ENCODE peak calls at places on chromosome 15, in ten cellular contexts. M is aorta, T is cardiac muscle cell, D is OCI-LY7, B is neuronal stem cell, P is IMR-90, N is uterus, K is iPS DF 6.9, O is psoas muscle, G is GM23248. A is an unnamed sample. For H3K4me1, the result is how much of the 10 kb centered on the place peaks cover.

GRCh38 chr15:70863450-70864218 is 9.7 kb upstream of the LARP6 start:
- DNase-seq in O (no peak), K (no peak), N (no peak), B (no peak), D (no peak), P (peak), G (peak), M (no peak), T (no peak), A (no peak)

GRCh38 chr15:101550124-101550523 is 60.6 kb upstream of the PCSK6 start:
- DNase-seq in P (no peak), M (no peak), T (no peak), K (no peak), O (no peak), N (no peak), G (no peak), B (no peak), D (no peak), A (no peak)

GRCh38 chr15:29888651-29889050 is 66.4 kb upstream of the TJP1 start:
- DNase-seq in K (no peak), P (peak), G (peak), M (no peak), B (no peak), T (peak), O (no peak), D (no peak), N (no peak), A (no peak)

GRCh38 chr15:63836579-63836978 is 2.8 kb upstream of the HERC1 start:
- DNase-seq in N (no peak), P (no peak), O (no peak), K (no peak), G (peak), D (no peak), T (no peak), M (no peak), B (no peak), A (no peak)

GRCh38 chr15:32730677-32731654 is 13.2 kb downstream of the GREM1 start:
- DNase-seq in T (peak), O (no peak), N (no peak), G (peak), P (no peak), M (peak), B (peak), K (no peak), D (no peak), A (no peak)

GRCh38 chr15:48493084-48493762 is 152.3 kb downstream of the FBN1 start:
- DNase-seq in D (no peak), M (no peak), N (peak), B (no peak), T (no peak), K (no peak), G (peak), P (peak), O (no peak), A (no peak)

GRCh38 chr15:78405336-78405924 is 32.6 kb upstream of the IREB2 start:
- DNase-seq in O (no peak), N (no peak), G (no peak), B (no peak), P (no peak), K (no peak), D (no peak), M (peak), T (no peak), A (no peak)

GRCh38 chr15:35958021-35958420 is 412.1 kb upstream of the DPH6 start:
- DNase-seq in B (no peak), M (no peak), T (no peak), D (no peak), G (no peak), N (no peak), K (no peak), P (peak), O (no peak), A (no peak)

GRCh38 chr15:75449585-75450306 is 1.7 kb downstream of the SIN3A start:
- DNase-seq in B (no peak), N (no peak), O (no peak), M (no peak), D (no peak), T (no peak), G (peak), P (no peak), K (no peak), A (no peak)

GRCh38 chr15:59247364-59247763 is 40.7 kb downstream of the LDHAL6B start:
- DNase-seq in G (peak), T (peak), D (peak), N (no peak), O (peak), M (no peak), K (peak), B (peak), P (peak), A (peak)

GRCh38 chr15:68599560-68600071 is 20.8 kb downstream of the CORO2B start:
- DNase-seq in D (peak), M (no peak), T (peak), P (peak), G (peak), N (no peak), B (peak), K (peak), O (peak), A (no peak)

GRCh38 chr15:91021516-91022074 is 799 bp downstream of the VPS33B start:
- DNase-seq in O (no peak), M (no peak), G (peak), N (no peak), B (no peak), D (peak), T (no peak), P (peak), K (no peak), A (peak)

GRCh38 chr15:101113114-101114005 is 138.5 kb downstream of the CHSY1 start:
- DNase-seq in D (no peak), O (no peak), T (no peak), P (no peak), M (peak), G (no peak), B (no peak), K (no peak), N (no peak), A (no peak)

GRCh38 chr15:60362318-60363023 is 35.3 kb downstream of the ANXA2 start:
- DNase-seq in T (no peak), O (no peak), M (no peak), D (no peak), K (no peak), N (no peak), G (peak), P (peak), B (no peak), A (peak)

GRCh38 chr15:74238984-74239645 is 3.0 kb downstream of the CCDC33 start:
- DNase-seq in B (no peak), D (no peak), P (no peak), M (no peak), T (no peak), K (no peak), O (no peak), N (no peak), G (no peak), A (no peak)

GRCh38 chr15:85616549-85616948 is 178.2 kb downstream of the KLHL25 start:
- DNase-seq in P (no peak), O (no peak), N (no peak), M (no peak), B (no peak), K (no peak), G (peak), D (no peak), T (no peak), A (no peak)

GRCh38 chr15:67145710-67146109 is 80.3 kb downstream of the SMAD3 start:
- DNase-seq in N (peak), P (no peak), K (no peak), M (no peak), O (no peak), D (no peak), B (no peak), T (no peak), G (no peak), A (no peak)

GRCh38 chr15:80789296-80789695 is 10.1 kb downstream of the CEMIP start:
- DNase-seq in K (no peak), B (no peak), D (no peak), M (no peak), T (no peak), O (no peak), P (peak), N (no peak), G (peak), A (no peak)

GRCh38 chr15:63044645-63045437 is 2.3 kb downstream of the TPM1 start:
- DNase-seq in P (peak), K (no peak), M (peak), O (peak), T (peak), G (peak), D (no peak), N (peak), B (peak), A (no peak)

GRCh38 chr15:75714195-75714594 is 1.5 kb upstream of the CSPG4 start:
- DNase-seq in N (no peak), D (no peak), K (no peak), M (no peak), O (no peak), B (no peak), T (no peak), P (no peak), G (no peak), A (no peak)

GRCh38 chr15:40660686-40661085 is 34.3 kb upstream of the RAD51 start:
- DNase-seq in P (no peak), M (no peak), D (no peak), G (peak), B (no peak), O (no peak), T (no peak), N (no peak), K (no peak), A (no peak)

GRCh38 chr15:45456212-45457106 is 66.1 kb downstream of the SLC30A4 start:
- DNase-seq in P (peak), D (no peak), T (no peak), M (no peak), O (no peak), K (no peak), N (peak), B (no peak), G (peak), A (peak)

GRCh38 chr15:70795311-70795665 is 31.9 kb upstream of the UACA start:
- DNase-seq in N (no peak), B (no peak), O (no peak), G (peak), K (no peak), T (no peak), D (no peak), P (peak), M (no peak), A (no peak)

GRCh38 chr15:101024111-101024695 is 105.0 kb downstream of the LRRK1 start:
- DNase-seq in T (no peak), D (no peak), B (no peak), N (peak), M (peak), G (peak), O (no peak), P (peak), K (no peak), A (no peak)

GRCh38 chr15:47622058-47622457 is 95.2 kb upstream of the SEMA6D start:
- DNase-seq in K (no peak), N (no peak), P (no peak), T (no peak), B (no peak), D (no peak), G (no peak), M (no peak), O (no peak), A (no peak)

GRCh38 chr15:78050851-78051250 is 26.7 kb downstream of the TBC1D2B start:
- DNase-seq in N (no peak), P (no peak), G (peak), K (no peak), T (peak), D (no peak), M (no peak), O (no peak), B (no peak), A (peak)

GRCh38 chr15:68403161-68403941 is 28.6 kb downstream of the ITGA11 start:
- DNase-seq in K (no peak), G (no peak), M (no peak), N (peak), T (no peak), P (no peak), O (no peak), B (no peak), D (no peak), A (no peak)

GRCh38 chr15:76162784-76163428 is 103.1 kb downstream of the TMEM266 start:
- DNase-seq in T (no peak), G (no peak), M (no peak), B (no peak), N (no peak), P (no peak), O (no peak), K (no peak), D (no peak), A (no peak)

GRCh38 chr15:50280271-50280670 is 14.7 kb upstream of the HDC start:
- DNase-seq in T (no peak), K (no peak), N (no peak), O (no peak), B (no peak), P (no peak), G (no peak), D (no peak), M (no peak), A (no peak)

GRCh38 chr15:29045717-29046116 is 159.9 kb downstream of the APBA2 start:
- DNase-seq in O (no peak), T (no peak), D (no peak), N (no peak), K (no peak), G (peak), P (peak), B (no peak), M (no peak), A (no peak)

GRCh38 chr15:83747050-83747717 is 93.3 kb downstream of the ADAMTSL3 start:
- DNase-seq in N (peak), G (peak), B (no peak), T (no peak), M (no peak), O (no peak), D (no peak), K (no peak), P (peak), A (no peak)

GRCh38 chr15:63234479-63234878 is 42.9 kb upstream of the APH1B start:
- DNase-seq in D (no peak), T (no peak), M (peak), K (no peak), O (peak), P (peak), B (no peak), G (peak), N (peak), A (no peak)

GRCh38 chr15:32877201-32877600 is 159.4 kb downstream of the GREM1 start:
- DNase-seq in K (no peak), O (no peak), N (no peak), B (no peak), T (no peak), P (no peak), D (no peak), G (no peak), M (no peak), A (no peak)

GRCh38 chr15:57235865-57236264 is 140.4 kb upstream of the CGNL1 start:
- DNase-seq in P (peak), B (peak), T (peak), D (no peak), M (no peak), N (no peak), K (no peak), G (peak), O (no peak), A (no peak)

DNA sequence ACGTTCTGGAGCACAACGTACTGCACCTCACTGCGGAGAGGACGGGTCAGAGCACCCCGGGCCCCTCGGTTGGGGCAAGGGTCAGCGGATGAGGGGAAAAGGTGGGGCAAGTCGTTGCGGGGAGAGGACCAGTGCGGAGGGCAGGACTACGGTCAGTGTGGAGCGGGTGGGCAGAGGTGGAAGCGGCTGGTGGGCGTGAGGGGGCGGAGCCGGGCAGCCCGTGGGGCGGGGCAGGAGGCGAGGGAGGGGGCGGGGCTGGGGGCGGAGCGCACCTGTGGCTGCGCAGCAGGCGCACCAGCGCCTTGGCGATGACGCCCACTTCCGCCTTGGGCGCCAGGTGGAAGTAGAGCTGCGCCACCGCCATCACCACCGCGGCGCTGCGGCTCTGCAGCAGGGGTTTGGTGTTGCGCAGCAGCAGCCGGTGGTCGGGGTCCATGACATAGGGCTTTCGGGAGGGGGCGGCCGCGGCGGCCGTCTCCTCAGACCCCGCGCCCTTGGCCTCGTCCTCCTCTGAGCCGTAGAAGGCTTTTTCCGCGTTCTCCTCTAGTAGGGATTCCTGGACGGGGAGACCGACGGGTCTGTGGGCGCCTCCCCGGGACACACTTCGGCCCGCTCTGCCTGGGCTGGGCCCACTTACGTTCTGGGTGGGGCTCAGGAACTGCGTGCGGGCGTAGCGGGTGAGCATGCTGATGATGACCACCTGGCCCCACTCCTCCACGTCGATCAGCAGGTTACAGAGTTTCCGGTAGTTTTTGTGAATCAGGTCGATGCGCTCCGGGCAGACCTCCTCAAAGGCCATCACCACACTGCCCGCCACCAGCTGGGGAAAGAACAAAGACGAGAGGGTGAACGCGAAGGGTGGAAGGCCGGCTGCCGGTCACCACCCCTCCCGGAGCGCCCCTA is 29.2 kb downstream of the AP3B2 start:
- DNase-seq in T (peak), K (peak), B (peak), P (no peak), O (peak), D (peak), M (no peak), N (no peak), G (no peak), A (peak)
- H3K4me3 ChIP-seq in T (peak), K (peak), B (no peak), P (no peak), O (peak), D (peak), M (no peak), N (peak), G (no peak), A (peak)

GRCh38 chr15:31440754-31441298 is 114.2 kb downstream of the KLF13 start:
- DNase-seq in B (peak), P (peak), O (peak), N (peak), D (no peak), G (peak), K (no peak), T (peak), M (peak), A (peak)

GRCh38 chr15:31442203-31443090 is 115.8 kb downstream of the KLF13 start:
- DNase-seq in M (no peak), T (no peak), B (no peak), N (no peak), P (peak), G (peak), K (no peak), D (peak), O (no peak), A (no peak)

GRCh38 chr15:31437686-31438085 is 111.1 kb downstream of the KLF13 start:
- DNase-seq in P (no peak), M (no peak), T (no peak), K (no peak), B (no peak), D (peak), N (no peak), O (no peak), G (no peak), A (no peak)

GRCh38 chr15:31438601-31439265 is 112.1 kb downstream of the KLF13 start:
- DNase-seq in P (no peak), N (no peak), D (no peak), O (no peak), G (no peak), M (no peak), T (no peak), B (no peak), K (no peak), A (no peak)

DNA sequence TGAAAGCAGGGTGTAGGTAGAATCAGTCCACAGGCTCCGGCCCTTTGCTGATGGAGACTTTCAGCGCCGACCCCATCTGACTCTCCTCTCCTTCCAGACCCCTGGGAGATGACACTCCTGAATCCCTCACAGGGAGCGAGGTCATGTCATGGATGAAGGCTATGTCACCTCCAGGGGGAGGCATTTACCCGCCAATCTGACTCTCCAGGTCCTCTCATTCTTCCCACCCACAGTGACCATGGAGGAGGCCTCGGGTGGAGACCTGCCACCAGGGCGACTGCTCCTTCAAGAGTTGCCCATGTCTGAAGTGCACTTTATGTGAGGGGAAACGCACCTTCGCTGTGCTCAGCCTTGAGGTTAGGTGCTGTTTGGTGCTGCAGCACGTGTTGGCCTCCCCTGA is 112.7 kb downstream of the KLF13 start:
- DNase-seq in D (peak), O (peak), M (no peak), T (no peak), G (no peak), P (no peak), N (no peak), K (no peak), B (no peak), A (no peak)
- H3K4me1 ChIP-seq in D (half or more), O (under half), M (under half), T (under half), G (under half), P (under half), N (under half), K (under half), B (under half), A (half or more)

DNA sequence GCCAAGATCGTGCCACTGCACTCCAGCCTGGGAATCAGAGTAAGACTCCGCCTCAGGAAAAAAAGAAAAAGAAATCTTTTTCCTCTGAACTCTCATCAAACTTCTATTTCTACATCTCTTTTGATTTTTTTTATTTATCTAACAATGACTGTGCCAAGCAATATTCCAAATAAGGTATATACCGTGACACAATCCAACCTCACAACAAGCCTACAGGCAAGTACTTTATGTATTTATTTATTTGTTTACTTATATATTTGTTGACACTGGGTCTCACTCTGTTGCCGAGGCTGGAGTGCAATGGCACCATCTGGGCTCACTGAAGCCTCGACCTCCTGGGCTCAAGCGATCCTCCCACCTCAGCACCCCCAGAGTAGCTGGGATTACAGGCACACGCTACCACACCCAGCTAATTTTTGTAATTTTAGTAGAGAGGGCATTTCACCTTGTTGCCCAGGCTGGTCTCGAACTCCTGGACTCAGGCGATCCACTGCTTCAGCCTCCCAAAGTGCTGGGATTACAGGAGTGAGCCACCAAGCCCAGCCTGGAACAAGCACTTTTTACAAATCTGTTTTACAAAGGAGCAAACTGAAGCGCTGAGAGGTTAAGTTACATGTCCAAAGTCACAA is 94.9 kb upstream of the CHD2 start:
- DNase-seq in T (no peak), P (no peak), G (peak), B (no peak), D (no peak), K (no peak), O (no peak), N (no peak), M (no peak), A (no peak)
- H3K27ac ChIP-seq in T (no peak), P (peak), G (peak), B (no peak), D (no peak), K (no peak), O (peak), N (peak), M (no peak), A (no peak)

DNA sequence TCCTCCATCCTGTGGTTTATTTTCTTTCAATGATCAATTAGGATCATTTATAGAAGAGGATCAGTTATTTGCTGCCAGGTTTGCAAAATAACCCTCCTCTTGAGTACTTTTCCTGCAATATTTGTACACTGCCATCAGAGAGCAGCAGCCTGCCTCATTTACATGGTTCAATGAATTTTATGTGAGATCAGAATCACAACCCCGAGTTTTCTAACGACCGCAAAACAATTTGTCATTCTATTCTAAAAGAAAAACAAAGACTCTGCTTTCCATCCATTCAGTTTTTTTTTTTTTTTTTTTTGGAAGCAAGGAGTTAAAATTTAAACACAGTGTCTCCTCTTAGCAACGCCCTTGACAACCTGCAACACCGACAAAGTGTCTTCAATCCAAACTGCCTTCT is 146.9 kb downstream of the RAB11A start:
- DNase-seq in D (no peak), K (no peak), N (no peak), B (no peak), G (no peak), O (no peak), P (no peak), T (no peak), M (no peak), A (no peak)
- H3K4me3 ChIP-seq in D (no peak), K (no peak), N (no peak), B (no peak), G (no peak), O (no peak), P (no peak), T (no peak), M (no peak), A (no peak)

GRCh38 chr15:89807689-89808088 is 7.0 kb downstream of the ANPEP start:
- DNase-seq in N (no peak), P (no peak), D (no peak), O (no peak), G (no peak), K (no peak), M (peak), B (no peak), T (no peak), A (no peak)
- H3K4me1 ChIP-seq in N (under half), P (under half), D (under half), O (under half), G (under half), K (under half), M (under half), B (under half), T (under half), A (under half)